ENCODE peak calls at places on chromosome 12, in four cellular contexts. One of them, this sample, is unnamed.

GRCh38 chr12:111842556-111843396 is 748 bp downstream of the MAPKAPK5 start:
- DNase-seq in HepG2: peak
- DNase-seq in K562: no peak
- DNase-seq in H1: no peak
- DNase-seq in this sample: no peak

GRCh38 chr12:75878382-75878720 is 153.2 kb downstream of the PHLDA1 start:
- DNase-seq in HepG2: no peak
- DNase-seq in K562: no peak
- DNase-seq in H1: no peak
- DNase-seq in this sample: no peak

GRCh38 chr12:49346659-49347306 is at the start of gene DNAJC22:
- DNase-seq in HepG2: no peak
- DNase-seq in K562: peak
- DNase-seq in H1: peak
- DNase-seq in this sample: no peak

GRCh38 chr12:16756833-16757552 is 151.0 kb upstream of the LMO3 start:
- DNase-seq in HepG2: no peak
- DNase-seq in K562: no peak
- DNase-seq in H1: no peak
- DNase-seq in this sample: peak

GRCh38 chr12:210277-211141 is 3.4 kb downstream of the SLC6A12 start:
- DNase-seq in HepG2: peak
- DNase-seq in K562: no peak
- DNase-seq in H1: no peak
- DNase-seq in this sample: no peak

GRCh38 chr12:118073768-118074167 is 12.8 kb upstream of the WSB2 start:
- DNase-seq in HepG2: no peak
- DNase-seq in K562: no peak
- DNase-seq in H1: no peak
- DNase-seq in this sample: no peak

GRCh38 chr12:51834411-51834810 is 14.1 kb downstream of the FIGNL2 start:
- DNase-seq in HepG2: no peak
- DNase-seq in K562: no peak
- DNase-seq in H1: no peak
- DNase-seq in this sample: no peak

GRCh38 chr12:94272280-94272679 is 123.9 kb downstream of the PLXNC1 start:
- DNase-seq in HepG2: no peak
- DNase-seq in K562: no peak
- DNase-seq in H1: no peak
- DNase-seq in this sample: no peak

GRCh38 chr12:94195483-94195882 is 47.1 kb downstream of the PLXNC1 start:
- DNase-seq in HepG2: no peak
- DNase-seq in K562: no peak
- DNase-seq in H1: no peak
- DNase-seq in this sample: no peak

GRCh38 chr12:47808049-47808448 is 11.7 kb downstream of the HDAC7 start:
- DNase-seq in HepG2: no peak
- DNase-seq in K562: peak
- DNase-seq in H1: no peak
- DNase-seq in this sample: peak

GRCh38 chr12:27709932-27710591 is 570 bp upstream of the MRPS35 start:
- DNase-seq in HepG2: peak
- DNase-seq in K562: peak
- DNase-seq in H1: peak
- DNase-seq in this sample: peak

GRCh38 chr12:32970465-32971110 is 74.0 kb upstream of the PKP2 start:
- DNase-seq in HepG2: no peak
- DNase-seq in K562: no peak
- DNase-seq in H1: no peak
- DNase-seq in this sample: no peak

GRCh38 chr12:121013715-121014114 is 2.6 kb downstream of the C12orf43 start:
- DNase-seq in HepG2: no peak
- DNase-seq in K562: no peak
- DNase-seq in H1: no peak
- DNase-seq in this sample: no peak

GRCh38 chr12:79690156-79690605 is 583 bp downstream of the PAWR start:
- DNase-seq in HepG2: peak
- DNase-seq in K562: no peak
- DNase-seq in H1: peak
- DNase-seq in this sample: no peak

GRCh38 chr12:117006333-117006732 is 92.9 kb downstream of the TESC start:
- DNase-seq in HepG2: no peak
- DNase-seq in K562: no peak
- DNase-seq in H1: no peak
- DNase-seq in this sample: no peak

GRCh38 chr12:89692442-89692841 is 16.2 kb downstream of the ATP2B1 start:
- DNase-seq in HepG2: no peak
- DNase-seq in K562: no peak
- DNase-seq in H1: no peak
- DNase-seq in this sample: no peak

GRCh38 chr12:28191690-28192089 is 1.4 kb downstream of the CCDC91 start:
- DNase-seq in HepG2: no peak
- DNase-seq in K562: peak
- DNase-seq in H1: no peak
- DNase-seq in this sample: no peak

GRCh38 chr12:531951-532585 is 72.3 kb downstream of the B4GALNT3 start:
- DNase-seq in HepG2: no peak
- DNase-seq in K562: no peak
- DNase-seq in H1: no peak
- DNase-seq in this sample: no peak

GRCh38 chr12:10212623-10213131 is at the start of gene GABARAPL1:
- DNase-seq in HepG2: peak
- DNase-seq in K562: peak
- DNase-seq in H1: peak
- DNase-seq in this sample: no peak

GRCh38 chr12:87801860-87802720 is 227.1 kb downstream of the C12orf50 start:
- DNase-seq in HepG2: no peak
- DNase-seq in K562: no peak
- DNase-seq in H1: no peak
- DNase-seq in this sample: no peak

GRCh38 chr12:49888461-49889151 is 15.1 kb downstream of the FAIM2 start:
- DNase-seq in HepG2: no peak
- DNase-seq in K562: no peak
- DNase-seq in H1: no peak
- DNase-seq in this sample: no peak

GRCh38 chr12:118986043-118986442 is 4.7 kb downstream of the SRRM4 start:
- DNase-seq in HepG2: no peak
- DNase-seq in K562: no peak
- DNase-seq in H1: no peak
- DNase-seq in this sample: no peak

GRCh38 chr12:130714591-130715149 is 1.4 kb downstream of the RIMBP2 start:
- DNase-seq in HepG2: no peak
- DNase-seq in K562: no peak
- DNase-seq in H1: peak
- DNase-seq in this sample: no peak

GRCh38 chr12:48794870-48795269 is 6.0 kb upstream of the ADCY6 start:
- DNase-seq in HepG2: no peak
- DNase-seq in K562: no peak
- DNase-seq in H1: no peak
- DNase-seq in this sample: no peak

GRCh38 chr12:42987216-42987631 is 397.7 kb upstream of the PRICKLE1 start:
- DNase-seq in HepG2: no peak
- DNase-seq in K562: no peak
- DNase-seq in H1: no peak
- DNase-seq in this sample: no peak

GRCh38 chr12:9039397-9039977 is 50.1 kb downstream of the KLRG1 start:
- DNase-seq in HepG2: peak
- DNase-seq in K562: peak
- DNase-seq in H1: no peak
- DNase-seq in this sample: no peak

GRCh38 chr12:14691560-14691959 is 4.8 kb downstream of the GUCY2C start:
- DNase-seq in HepG2: no peak
- DNase-seq in K562: no peak
- DNase-seq in H1: no peak
- DNase-seq in this sample: no peak

GRCh38 chr12:46153267-46153872 is 115.5 kb downstream of the SLC38A1 start:
- DNase-seq in HepG2: peak
- DNase-seq in K562: peak
- DNase-seq in H1: no peak
- DNase-seq in this sample: no peak

GRCh38 chr12:113241191-113242017 is 20.1 kb downstream of the TPCN1 start:
- DNase-seq in HepG2: peak
- DNase-seq in K562: no peak
- DNase-seq in H1: no peak
- DNase-seq in this sample: no peak

GRCh38 chr12:49972122-49972521 is 625 bp upstream of the AQP6 start:
- DNase-seq in HepG2: no peak
- DNase-seq in K562: no peak
- DNase-seq in H1: no peak
- DNase-seq in this sample: no peak

GRCh38 chr12:12004524-12004923 is 66.2 kb upstream of the BCL2L14 start:
- DNase-seq in HepG2: no peak
- DNase-seq in K562: no peak
- DNase-seq in H1: no peak
- DNase-seq in this sample: no peak

GRCh38 chr12:114848661-114849060 is 164.7 kb upstream of the TBX3 start:
- DNase-seq in HepG2: no peak
- DNase-seq in K562: no peak
- DNase-seq in H1: no peak
- DNase-seq in this sample: no peak

GRCh38 chr12:105382771-105383632 is 52.5 kb downstream of the C12orf75 start:
- DNase-seq in HepG2: peak
- DNase-seq in K562: peak
- DNase-seq in H1: peak
- DNase-seq in this sample: peak

DNA sequence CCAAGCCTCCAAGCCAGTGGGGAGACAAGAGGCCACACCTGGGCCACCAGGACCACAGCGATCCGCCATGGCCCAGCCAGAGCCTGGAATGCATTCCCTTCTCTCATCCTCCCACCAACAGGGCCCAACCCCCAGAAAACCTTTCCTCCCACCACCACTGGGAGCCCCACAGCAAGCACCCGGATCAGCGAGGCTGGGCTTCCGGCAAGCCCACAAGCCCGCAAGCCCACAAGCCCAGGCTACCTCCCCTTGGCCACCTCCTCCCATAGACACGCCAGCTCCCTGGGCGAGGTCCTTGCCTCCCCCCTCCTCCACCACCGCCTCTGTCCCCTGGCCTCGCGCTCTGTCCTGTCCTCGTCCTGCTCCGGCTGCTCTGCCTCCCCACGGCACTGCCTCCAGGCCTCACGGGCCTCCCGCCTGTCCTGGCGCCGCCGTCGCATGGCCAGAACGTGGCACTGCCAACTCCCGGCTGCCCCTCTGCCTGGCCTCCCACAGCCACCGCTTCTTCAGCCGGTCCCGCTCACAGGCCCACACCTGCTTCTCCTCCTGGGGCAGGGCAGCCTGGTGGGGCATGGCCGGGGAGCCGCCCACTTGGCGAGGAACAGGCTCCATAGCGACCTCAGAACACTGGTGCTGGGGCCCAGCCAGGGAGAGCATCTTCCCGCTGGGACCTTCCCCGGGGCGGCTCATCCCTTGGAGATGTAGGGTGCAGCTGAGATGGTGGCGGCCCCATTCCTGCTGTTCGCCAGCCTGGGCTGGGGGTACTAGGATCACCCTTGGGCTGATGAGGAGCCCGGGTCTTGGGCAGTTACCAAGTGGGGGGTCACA is 5.6 kb downstream of the CDK2AP1 start:
- DNase-seq in HepG2: no peak
- DNase-seq in K562: no peak
- DNase-seq in H1: no peak
- DNase-seq in this sample: no peak
- TF ChIP-seq BRCA1 in HepG2: no peak
- TF ChIP-seq BRCA1 in K562: no peak
- TF ChIP-seq BRCA1 in H1: no peak
- TF ChIP-seq BRCA1 in this sample: no peak

GRCh38 chr12:95998611-95999300 is 2.6 kb upstream of the HAL start:
- DNase-seq in HepG2: peak
- DNase-seq in K562: peak
- DNase-seq in H1: no peak
- DNase-seq in this sample: peak
- TF ChIP-seq ATF3 in HepG2: no peak
- TF ChIP-seq ATF3 in K562: no peak
- TF ChIP-seq ATF3 in H1: no peak
- TF ChIP-seq ATF3 in this sample: no peak

GRCh38 chr12:124254126-124254525 is 40.8 kb upstream of the RFLNA start:
- DNase-seq in HepG2: no peak
- DNase-seq in K562: no peak
- DNase-seq in H1: no peak
- DNase-seq in this sample: no peak

GRCh38 chr12:124252964-124253363 is 41.9 kb upstream of the RFLNA start:
- DNase-seq in HepG2: no peak
- DNase-seq in K562: no peak
- DNase-seq in H1: no peak
- DNase-seq in this sample: no peak

GRCh38 chr12:124243936-124244335 is 51.0 kb upstream of the RFLNA start:
- DNase-seq in HepG2: no peak
- DNase-seq in K562: no peak
- DNase-seq in H1: no peak
- DNase-seq in this sample: no peak

GRCh38 chr12:124248862-124249825 is 45.7 kb upstream of the RFLNA start:
- DNase-seq in HepG2: no peak
- DNase-seq in K562: no peak
- DNase-seq in H1: no peak
- DNase-seq in this sample: no peak
- TF ChIP-seq BRCA1 in HepG2: no peak
- TF ChIP-seq BRCA1 in K562: no peak
- TF ChIP-seq BRCA1 in H1: no peak
- TF ChIP-seq BRCA1 in this sample: no peak

DNA sequence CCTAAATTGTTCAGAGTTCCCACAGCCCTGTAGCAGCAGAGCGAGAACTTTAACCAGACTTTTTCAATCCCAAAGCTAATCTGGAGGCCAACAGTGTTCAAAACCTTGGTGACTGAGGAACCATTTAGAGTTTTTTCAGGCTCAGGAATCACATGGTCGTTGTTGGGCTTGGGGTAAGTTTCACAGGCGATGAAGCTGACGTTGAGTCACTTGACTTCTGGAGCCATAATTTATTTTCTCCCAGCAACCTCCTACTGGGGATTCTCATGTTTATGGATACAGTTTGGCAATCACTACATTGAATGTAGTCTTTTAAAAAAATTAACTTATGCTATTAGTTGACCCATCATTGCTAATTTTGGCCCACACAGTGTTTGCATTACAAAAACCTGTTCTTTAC is 34.5 kb downstream of the SSPN start:
- DNase-seq in HepG2: no peak
- DNase-seq in K562: no peak
- DNase-seq in H1: no peak
- DNase-seq in this sample: no peak
- TF ChIP-seq ATF3 in HepG2: no peak
- TF ChIP-seq ATF3 in K562: no peak
- TF ChIP-seq ATF3 in H1: no peak
- TF ChIP-seq ATF3 in this sample: no peak

DNA sequence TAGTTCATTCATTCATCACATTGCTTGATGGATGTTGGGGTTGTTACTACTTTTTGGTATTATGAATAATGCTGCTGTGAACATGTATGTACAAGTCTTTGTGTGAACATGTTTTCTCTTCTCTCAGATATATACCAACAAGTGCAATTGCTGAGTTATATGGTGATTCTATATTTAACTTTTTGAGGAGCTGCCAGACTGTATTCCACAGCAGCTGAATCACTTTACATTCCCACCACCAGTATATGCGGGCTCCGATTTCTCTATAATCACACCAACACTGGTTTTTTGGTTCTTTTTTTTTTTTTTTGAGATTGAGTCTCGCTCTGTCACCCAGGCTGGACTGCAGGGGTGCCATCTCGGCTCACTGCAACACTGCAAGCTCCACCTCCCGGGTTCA is 22.2 kb upstream of the PLEKHG6 start:
- DNase-seq in HepG2: no peak
- DNase-seq in K562: no peak
- DNase-seq in H1: no peak
- DNase-seq in this sample: no peak
- TF ChIP-seq BRCA1 in HepG2: no peak
- TF ChIP-seq BRCA1 in K562: no peak
- TF ChIP-seq BRCA1 in H1: no peak
- TF ChIP-seq BRCA1 in this sample: no peak